ENCODE peak calls at places on chromosomes 2 and 18, in five cellular contexts. One of them, this sample, is unnamed.
A peak's percentile ranks its signal among the peaks of the same experiment; 100 is the strongest.

GRCh38 chr2:88658890-88659881 is 31.9 kb upstream of the EIF2AK3 start:
- DNase-seq in WERI-Rb-1: no peak
- DNase-seq in fibroblast of pulmonary artery: peak; percentile 59
- DNase-seq in globus pallidus: peak; percentile 4
- DNase-seq in sigmoid colon: peak; percentile 76
- DNase-seq in this sample: no peak

GRCh38 chr2:12173271-12173942 is 427.0 kb downstream of the LPIN1 start:
- DNase-seq in WERI-Rb-1: no peak
- DNase-seq in fibroblast of pulmonary artery: peak; percentile 33
- DNase-seq in globus pallidus: no peak
- DNase-seq in sigmoid colon: no peak
- DNase-seq in this sample: no peak

GRCh38 chr18:76686737-76687231 is 135.6 kb upstream of the ZNF236 start:
- DNase-seq in WERI-Rb-1: peak; percentile 78
- DNase-seq in fibroblast of pulmonary artery: peak; percentile 77
- DNase-seq in globus pallidus: no peak
- DNase-seq in sigmoid colon: peak; percentile 84
- DNase-seq in this sample: peak; percentile 16

GRCh38 chr18:23502516-23503037 is 734 bp upstream of the RMC1 start:
- DNase-seq in WERI-Rb-1: no peak
- DNase-seq in fibroblast of pulmonary artery: no peak
- DNase-seq in globus pallidus: no peak
- DNase-seq in sigmoid colon: no peak
- DNase-seq in this sample: no peak

GRCh38 chr18:2237706-2238105 is 333.6 kb downstream of the METTL4 start:
- DNase-seq in WERI-Rb-1: no peak
- DNase-seq in fibroblast of pulmonary artery: no peak
- DNase-seq in globus pallidus: no peak
- DNase-seq in sigmoid colon: no peak
- DNase-seq in this sample: no peak

GRCh38 chr2:232951891-232952290 is 61.2 kb downstream of the NGEF start:
- DNase-seq in WERI-Rb-1: peak; percentile 55
- DNase-seq in fibroblast of pulmonary artery: peak; percentile 4
- DNase-seq in globus pallidus: no peak
- DNase-seq in sigmoid colon: no peak
- DNase-seq in this sample: no peak

GRCh38 chr18:2914185-2914584 is 67.4 kb downstream of the EMILIN2 start:
- DNase-seq in WERI-Rb-1: no peak
- DNase-seq in fibroblast of pulmonary artery: no peak
- DNase-seq in globus pallidus: no peak
- DNase-seq in sigmoid colon: peak; percentile 72
- DNase-seq in this sample: no peak

GRCh38 chr2:167946367-167946955 is 300.9 kb downstream of the STK39 start:
- DNase-seq in WERI-Rb-1: no peak
- DNase-seq in fibroblast of pulmonary artery: no peak
- DNase-seq in globus pallidus: no peak
- DNase-seq in sigmoid colon: no peak
- DNase-seq in this sample: no peak